ENCODE peak calls at places on chromosomes 3 and 15, in five cellular contexts. T, U, J, A and Z are unnamed samples.
A peak's percentile ranks its signal among the peaks of the same experiment; 100 is the strongest.

GRCh38 chr3:123002749-123003497 is 24.6 kb downstream of the SEMA5B start:
- DNase-seq in U (no peak), J (no peak), T (no peak), A (no peak), Z (no peak)

GRCh38 chr3:63069780-63070540 is 194.7 kb upstream of the CADPS start:
- DNase-seq in T (no peak), J (no peak), A (no peak), U (no peak), Z (no peak)

GRCh38 chr15:99169769-99170311 is 65.0 kb downstream of the SYNM start:
- DNase-seq in A (no peak), T (no peak), U (peak; percentile 89), J (no peak), Z (peak; percentile 73)

GRCh38 chr3:153463895-153464294 is 301.9 kb downstream of the RAP2B start:
- DNase-seq in J (no peak), U (no peak), A (no peak), T (no peak), Z (no peak)

GRCh38 chr3:44734646-44735168 is 5.3 kb downstream of the ZNF501 start:
- DNase-seq in T (no peak), J (no peak), U (no peak), A (no peak), Z (no peak)

GRCh38 chr15:72790302-72790955 is 6.9 kb upstream of the ADPGK start:
- DNase-seq in T (no peak), A (no peak), U (peak; percentile 60), J (no peak), Z (no peak)

GRCh38 chr3:49723301-49723630 is 485 bp downstream of the GMPPB start:
- DNase-seq in A (no peak), J (no peak), U (peak; percentile 37), T (peak; percentile 73), Z (peak; percentile 60)

GRCh38 chr3:184811999-184812844 is at the start of gene VPS8:
- DNase-seq in J (peak; percentile 88), T (peak; percentile 95), A (peak; percentile 76), U (peak; percentile 93), Z (peak; percentile 95)

GRCh38 chr15:63369296-63369695 is 12.3 kb downstream of the CA12 start:
- DNase-seq in A (no peak), U (no peak), T (no peak), J (no peak), Z (no peak)

GRCh38 chr3:57100046-57100695 is 39.7 kb downstream of the SPATA12 start:
- DNase-seq in T (peak; percentile 60), U (peak; percentile 75), J (peak; percentile 74), A (no peak), Z (peak; percentile 73)

GRCh38 chr15:96086164-96086563 is 244.3 kb upstream of the NR2F2 start:
- DNase-seq in J (peak; percentile 6), T (no peak), U (no peak), A (no peak), Z (no peak)

GRCh38 chr3:68977486-68978167 is 35.9 kb downstream of the EOGT start:
- DNase-seq in U (no peak), A (no peak), T (no peak), J (no peak), Z (peak; percentile 44)

GRCh38 chr15:81265256-81265943 is 58.5 kb downstream of the STARD5 start:
- DNase-seq in U (no peak), J (no peak), A (no peak), T (no peak), Z (no peak)

GRCh38 chr3:112463250-112463649 is 36.0 kb downstream of the BTLA start:
- DNase-seq in J (no peak), T (no peak), U (no peak), A (no peak), Z (no peak)

GRCh38 chr3:127105587-127105986 is 87.3 kb upstream of the PRR23E start:
- DNase-seq in T (peak; percentile 33), U (no peak), A (no peak), J (no peak), Z (no peak)

DNA sequence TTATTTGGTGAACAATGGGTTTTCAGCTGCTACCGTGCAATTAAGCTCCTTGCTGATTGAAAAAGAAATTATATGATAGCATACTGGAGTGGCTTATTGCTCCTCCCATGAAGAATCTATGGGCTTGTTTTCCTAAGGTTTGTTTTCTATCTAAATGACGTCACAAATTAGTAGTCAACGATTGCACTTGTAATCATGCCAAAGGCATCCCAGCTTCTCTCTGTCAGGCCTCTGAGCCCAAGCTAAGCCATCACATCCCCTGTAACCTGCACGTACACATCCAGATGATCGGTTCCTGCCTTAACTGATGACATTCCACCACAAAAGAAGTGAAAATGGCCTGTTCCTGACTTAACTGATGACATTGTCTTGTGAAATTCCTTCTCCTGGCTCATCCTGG is 388.0 kb upstream of the LMCD1 start:
- DNase-seq in U (no peak), A (no peak), J (no peak), T (peak; percentile 47), Z (no peak)
- H2AFZ ChIP-seq in U (no peak overlapping the region), A (no peak overlapping the region), J (no peak overlapping the region), T (no peak overlapping the region), Z (no peak overlapping the region)

DNA sequence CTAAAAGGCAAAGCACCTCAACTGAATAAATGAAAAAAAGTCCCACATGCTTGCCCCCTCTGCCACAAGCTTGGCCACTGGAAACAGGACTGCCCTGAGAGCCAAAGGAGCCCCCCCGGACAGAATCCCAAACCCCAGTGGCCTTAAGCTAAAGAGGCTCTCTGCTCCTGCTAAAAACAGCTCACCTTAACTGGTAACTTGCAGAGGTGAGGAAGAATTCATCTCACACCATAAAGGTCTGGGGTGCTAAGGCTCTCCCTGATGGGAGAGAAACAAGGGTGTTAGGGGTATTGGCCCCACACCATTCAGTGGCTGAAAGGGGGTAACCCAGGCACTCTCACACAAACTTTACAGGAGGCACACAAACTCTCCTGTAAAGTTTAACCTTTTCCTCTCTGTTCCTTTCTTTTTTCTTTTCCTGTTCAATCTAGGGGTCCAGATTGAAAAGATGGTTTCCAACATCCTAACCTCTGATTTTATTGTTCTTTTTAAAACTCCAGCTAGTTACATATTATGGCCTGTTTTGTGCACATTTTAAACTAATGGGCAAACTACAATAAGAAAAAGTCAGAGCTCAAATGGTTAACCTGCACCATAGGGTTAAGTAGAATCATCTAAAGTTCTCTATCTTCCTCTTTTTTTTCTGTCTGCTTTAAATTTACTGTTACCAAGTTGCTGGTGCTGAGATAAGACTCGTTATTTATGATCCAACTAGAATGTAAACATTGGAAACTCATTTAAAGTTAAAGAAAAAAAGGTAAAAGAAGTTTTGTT is 19.9 kb downstream of the TRANK1 start:
- DNase-seq in U (no peak), T (no peak), A (no peak), J (no peak), Z (no peak)
- H2BK15ac ChIP-seq in U (no peak overlapping the region), T (no peak overlapping the region), A (no peak overlapping the region), J (no peak overlapping the region), Z (peak overlapping the region; percentile 90)

DNA sequence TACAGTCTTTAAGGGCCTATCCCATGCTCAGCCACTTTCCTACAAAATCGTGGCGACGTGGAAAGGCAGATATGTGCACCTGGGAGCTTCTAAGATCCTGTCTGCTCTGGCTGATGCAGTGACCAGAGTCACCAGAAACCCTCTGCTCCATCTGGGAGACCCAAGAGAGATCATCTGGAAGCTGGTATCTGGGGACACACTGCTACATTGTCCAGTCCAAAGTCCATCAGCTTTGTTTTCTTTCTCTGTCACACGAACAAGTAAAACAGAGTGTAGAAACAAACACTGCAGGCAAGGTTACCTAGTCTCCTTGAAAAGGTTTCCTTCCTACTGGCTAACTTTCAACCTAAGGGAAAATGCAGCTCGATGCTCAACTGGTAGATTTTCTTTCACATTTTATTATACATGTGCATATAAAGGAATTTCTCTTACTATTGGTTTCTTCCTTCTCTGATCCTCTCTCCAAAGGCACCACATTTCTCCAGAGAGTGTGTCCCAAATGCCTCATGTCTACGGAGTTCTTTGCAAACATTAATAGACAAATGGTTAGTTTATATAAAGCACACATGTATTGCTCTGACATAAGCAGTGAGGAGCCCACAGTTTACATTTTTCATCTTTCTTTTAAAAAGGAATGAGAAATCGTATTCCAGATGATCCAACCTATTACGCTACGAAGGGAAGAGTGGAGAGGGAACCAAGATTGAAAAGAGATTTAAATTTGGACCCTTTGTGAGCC is 8.3 kb upstream of the GREM1 start:
- DNase-seq in J (no peak), A (no peak), T (no peak), U (peak; percentile 86), Z (no peak)
- H2AFZ ChIP-seq in J (no peak overlapping the region), A (no peak overlapping the region), T (no peak overlapping the region), U (peak overlapping the region; percentile 3), Z (no peak overlapping the region)

GRCh38 chr3:172042136-172042535 is 2.8 kb downstream of the FNDC3B start:
- DNase-seq in T (no peak), J (no peak), U (no peak), A (no peak), Z (peak; percentile 63)

GRCh38 chr3:172039352-172040077 is at the start of gene FNDC3B:
- DNase-seq in J (peak; percentile 96), A (peak; percentile 80), T (peak; percentile 96), U (peak; percentile 95), Z (peak; percentile 97)

GRCh38 chr3:172040976-172041963 is 1.9 kb downstream of the FNDC3B start:
- DNase-seq in T (no peak), U (peak; percentile 41), A (no peak), J (no peak), Z (peak; percentile 60)

GRCh38 chr3:172038823-172039222 is 555 bp upstream of the FNDC3B start:
- DNase-seq in A (no peak), U (peak; percentile 49), J (no peak), T (peak; percentile 47), Z (peak; percentile 67)

DNA sequence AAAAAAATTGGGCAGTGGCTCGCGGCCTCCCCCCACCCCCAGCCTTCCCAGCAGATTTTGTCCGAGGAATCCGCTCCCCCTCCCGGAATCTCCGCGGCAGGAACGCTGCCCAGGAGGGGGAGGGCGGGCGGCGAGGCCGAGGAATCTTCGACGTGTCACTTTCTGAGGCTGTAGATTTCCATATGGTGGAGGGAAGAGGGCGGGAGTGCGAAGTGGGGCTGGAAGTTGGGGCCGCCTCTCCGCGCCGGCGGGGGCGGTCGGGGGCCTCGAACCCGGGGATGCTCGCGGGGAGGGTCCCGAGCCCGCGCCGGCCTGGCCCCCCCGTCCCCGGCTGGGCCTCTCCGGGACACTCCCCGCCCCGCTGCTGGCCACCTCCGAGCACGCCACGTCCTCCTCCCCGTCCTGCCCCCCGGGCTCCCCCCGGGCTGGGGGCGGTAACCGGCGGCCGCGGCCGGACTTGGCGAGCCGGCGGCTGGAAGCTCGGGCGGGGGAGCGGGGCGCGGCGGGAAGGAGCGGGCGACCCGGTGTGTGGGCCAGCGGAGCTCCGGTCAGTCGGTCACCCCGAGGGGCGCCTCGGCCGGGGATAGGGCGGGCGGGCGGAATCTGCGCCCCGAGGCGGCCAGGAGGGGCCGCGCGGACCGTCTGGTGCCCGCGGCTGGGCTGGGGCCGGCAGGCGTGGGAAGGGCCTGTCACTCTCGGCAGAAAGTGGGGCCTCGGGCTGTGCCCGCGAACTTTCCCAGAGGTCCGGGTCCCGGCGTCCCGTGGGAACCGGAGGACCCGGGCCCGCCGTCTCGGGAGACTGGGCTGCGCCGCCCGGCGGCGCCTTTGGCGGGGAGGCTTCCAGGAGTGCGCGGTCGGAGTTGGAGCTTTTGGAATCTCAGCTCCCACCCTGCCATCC is 949 bp downstream of the FNDC3B start:
- DNase-seq in T (peak; percentile 75), J (peak; percentile 70), A (no peak), U (peak; percentile 86), Z (peak; percentile 88)
- H2BK15ac ChIP-seq in T (no peak overlapping the region), J (peak overlapping the region; percentile 75), A (no peak overlapping the region), U (peak overlapping the region; percentile 11), Z (peak overlapping the region; percentile 99)

GRCh38 chr15:48570838-48571237 is 74.7 kb downstream of the FBN1 start:
- DNase-seq in T (no peak), U (no peak), J (no peak), A (no peak), Z (no peak)
- H2AFZ ChIP-seq in T (no peak overlapping the region), U (no peak overlapping the region), J (peak overlapping the region; percentile 70), A (no peak overlapping the region), Z (no peak overlapping the region)